ENCODE peak calls at places on chromosomes 1 and 21, in eight cellular contexts. I is skeletal muscle cell, M is pancreas, Q is body of pancreas, G is tibial nerve, T is cardiac muscle cell, W is GM12878, O is IMR-90. R is an unnamed sample.

GRCh38 chr1:234719454-234720258 is 109.7 kb upstream of the IRF2BP2 start:
- DNase-seq in M (no peak), W (no peak), Q (peak), T (no peak), O (no peak), G (no peak), I (no peak), R (no peak)

GRCh38 chr21:36707763-36708511 is 9.0 kb downstream of the SIM2 start:
- DNase-seq in T (no peak), Q (no peak), O (no peak), W (no peak), M (peak), I (no peak), G (no peak), R (no peak)

GRCh38 chr1:245074232-245074747 is 80.5 kb upstream of the KIF26B start:
- DNase-seq in W (no peak), M (no peak), O (peak), I (no peak), Q (no peak), T (no peak), G (no peak), R (no peak)

GRCh38 chr1:185050823-185051451 is 5.6 kb downstream of the RNF2 start:
- DNase-seq in T (peak), G (no peak), O (no peak), Q (no peak), I (no peak), M (no peak), W (no peak), R (peak)

GRCh38 chr1:5993553-5994510 is 1.6 kb upstream of the NPHP4 start:
- DNase-seq in W (no peak), Q (no peak), I (no peak), T (no peak), M (peak), O (no peak), G (no peak), R (no peak)

GRCh38 chr1:23178931-23179330 is 10.3 kb upstream of the LUZP1 start:
- DNase-seq in M (no peak), Q (no peak), G (no peak), W (no peak), O (peak), T (peak), I (no peak), R (peak)

GRCh38 chr1:178011101-178011828 is 41.4 kb upstream of the SEC16B start:
- DNase-seq in G (no peak), T (no peak), I (peak), Q (no peak), M (no peak), W (no peak), O (peak), R (peak)

GRCh38 chr1:182240085-182240484 is 151.5 kb downstream of the GLUL start:
- DNase-seq in W (no peak), Q (no peak), M (no peak), O (no peak), T (no peak), G (no peak), I (no peak), R (no peak)

GRCh38 chr1:28160677-28161328 is 15.7 kb downstream of the PTAFR start:
- DNase-seq in G (no peak), Q (no peak), W (no peak), M (no peak), T (no peak), I (peak), O (peak), R (peak)

GRCh38 chr1:95388041-95388440 is 154.0 kb downstream of the RWDD3 start:
- DNase-seq in M (no peak), I (no peak), Q (no peak), O (no peak), G (no peak), W (no peak), T (no peak), R (no peak)

GRCh38 chr1:152447484-152447883 is 33.4 kb upstream of the CRNN start:
- DNase-seq in Q (no peak), W (no peak), T (no peak), O (no peak), I (no peak), G (no peak), M (no peak), R (no peak)

DNA sequence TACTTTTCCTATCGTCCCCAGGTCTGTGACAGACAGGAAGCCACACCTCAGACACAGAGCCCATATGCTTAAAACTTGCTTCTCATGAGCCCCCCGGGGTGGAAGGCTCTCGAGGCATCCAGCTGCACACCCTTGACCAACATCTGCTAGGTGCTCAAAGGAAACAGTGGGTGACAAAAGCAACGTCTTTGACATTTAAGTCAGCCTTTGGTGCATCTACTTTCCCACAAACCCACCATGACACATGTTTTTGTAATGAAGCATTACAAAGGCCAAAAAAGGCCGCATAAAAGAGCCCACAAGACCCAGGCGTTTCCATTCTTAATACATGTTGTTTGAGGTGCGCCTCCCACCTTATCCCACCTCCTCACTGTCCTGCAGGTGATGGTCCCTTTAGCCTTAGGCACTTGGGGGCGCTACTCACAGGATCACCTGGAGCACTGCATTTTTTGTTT is 11.8 kb upstream of the FASLG start:
- DNase-seq in W (no peak), I (no peak), O (peak), Q (no peak), G (no peak), M (no peak), T (no peak), R (no peak)
- H3K4me3 ChIP-seq in W (no peak), I (no peak), O (no peak), Q (no peak), G (no peak), M (no peak), T (no peak), R (no peak)

DNA sequence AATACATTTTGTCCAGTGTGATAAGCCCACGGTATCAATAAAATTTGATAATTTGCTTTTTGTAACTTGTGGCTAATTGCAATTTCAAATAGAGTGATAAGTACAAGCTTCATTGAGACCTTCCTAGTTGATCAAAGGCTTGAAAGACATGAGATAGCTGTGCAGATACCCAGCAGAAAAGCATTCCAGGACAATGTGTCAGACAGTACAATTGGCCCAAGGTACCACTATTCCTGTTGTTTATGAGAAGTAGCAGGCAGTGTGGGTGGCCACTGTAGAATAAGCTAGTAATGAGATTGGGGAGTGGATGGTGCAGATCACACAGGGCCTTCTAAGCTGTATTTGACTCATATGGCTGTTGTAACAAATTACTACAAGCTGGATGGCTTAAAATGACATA is 182.2 kb downstream of the AMY1C start:
- DNase-seq in M (no peak), G (no peak), O (no peak), T (no peak), Q (no peak), I (no peak), W (no peak), R (no peak)
- H3K4me3 ChIP-seq in M (no peak), G (no peak), O (no peak), T (no peak), Q (no peak), I (no peak), W (no peak), R (no peak)

GRCh38 chr1:210372491-210372890 is 43.8 kb downstream of the HHAT start:
- DNase-seq in O (no peak), T (no peak), G (no peak), M (no peak), I (no peak), Q (no peak), W (no peak), R (no peak)

GRCh38 chr1:210372931-210373627 is 44.4 kb downstream of the HHAT start:
- DNase-seq in Q (no peak), T (no peak), W (no peak), O (no peak), M (no peak), G (no peak), I (no peak), R (no peak)

GRCh38 chr1:210374600-210374953 is 45.9 kb downstream of the HHAT start:
- DNase-seq in Q (no peak), W (no peak), O (no peak), I (no peak), G (no peak), T (no peak), M (no peak), R (no peak)

GRCh38 chr1:210373628-210373877 is 44.9 kb downstream of the HHAT start:
- DNase-seq in M (no peak), W (no peak), T (no peak), Q (no peak), G (no peak), O (no peak), I (no peak), R (no peak)

DNA sequence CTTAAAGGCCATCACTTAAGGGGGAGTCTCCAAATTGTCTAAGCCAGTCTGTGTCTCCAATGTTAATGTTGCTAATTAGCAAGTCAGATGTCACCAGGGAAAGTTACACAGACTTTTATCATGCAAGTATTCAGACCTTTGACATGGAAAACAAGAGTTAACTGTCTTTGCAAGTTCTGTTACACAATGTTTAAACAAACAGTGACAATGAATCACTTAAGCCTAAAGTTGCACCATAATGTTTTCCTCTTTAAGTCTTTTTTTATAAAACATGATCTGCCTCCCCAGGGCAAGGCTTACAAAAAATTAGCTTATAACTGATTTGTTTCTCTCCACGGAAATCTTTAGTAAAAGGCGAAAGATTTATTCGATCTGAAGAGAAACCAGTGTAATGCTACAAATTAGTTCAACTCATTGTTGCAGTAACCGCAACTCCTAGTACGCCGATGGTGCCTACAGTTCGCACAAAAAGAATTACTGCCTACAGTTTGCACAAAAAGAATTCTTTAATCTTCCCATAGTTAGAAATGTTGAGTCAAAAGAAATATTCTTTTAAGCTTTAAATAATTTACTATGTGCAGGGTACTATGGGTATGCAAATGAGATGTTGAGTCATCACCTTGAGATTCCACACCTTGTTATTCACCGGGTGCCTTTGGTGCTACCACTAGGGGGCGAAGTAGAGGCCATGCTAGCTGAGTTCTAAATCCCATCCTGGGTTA is 45.3 kb downstream of the HHAT start:
- DNase-seq in T (peak), W (peak), G (no peak), I (peak), Q (peak), M (no peak), O (peak), R (peak)
- H3K4me3 ChIP-seq in T (no peak), W (no peak), G (no peak), I (no peak), Q (no peak), M (no peak), O (no peak), R (no peak)

GRCh38 chr1:46452931-46453325 is 36.7 kb upstream of the DMBX1 start:
- DNase-seq in W (no peak), O (no peak), Q (no peak), M (no peak), G (no peak), I (no peak), T (no peak), R (no peak)
- H3K4me3 ChIP-seq in W (no peak), O (no peak), Q (no peak), M (no peak), G (no peak), I (no peak), T (no peak), R (no peak)

GRCh38 chr1:113271039-113271438 is 119.3 kb upstream of the MAGI3 start:
- DNase-seq in W (no peak), O (no peak), T (no peak), Q (no peak), G (no peak), M (no peak), I (no peak), R (no peak)

GRCh38 chr1:113265196-113265595 is 125.1 kb upstream of the MAGI3 start:
- DNase-seq in M (no peak), T (no peak), Q (no peak), W (no peak), G (no peak), O (no peak), I (no peak), R (no peak)

GRCh38 chr1:113269577-113269976 is 120.7 kb upstream of the MAGI3 start:
- DNase-seq in I (no peak), M (no peak), Q (no peak), W (no peak), T (no peak), G (no peak), O (no peak), R (no peak)

GRCh38 chr1:113266788-113267187 is 123.5 kb upstream of the MAGI3 start:
- DNase-seq in G (no peak), O (no peak), W (no peak), M (no peak), Q (no peak), T (no peak), I (no peak), R (no peak)
- H3K4me3 ChIP-seq in G (no peak), O (no peak), W (no peak), M (no peak), Q (no peak), T (no peak), I (no peak), R (no peak)

GRCh38 chr1:159978107-159978398 is 24.0 kb upstream of the SLAMF9 start:
- DNase-seq in G (no peak), I (no peak), M (no peak), O (no peak), T (no peak), Q (no peak), W (no peak), R (no peak)
- H3K4me3 ChIP-seq in G (no peak), I (no peak), M (no peak), O (no peak), T (no peak), Q (no peak), W (no peak), R (no peak)